ENCODE peak calls at places on chromosomes 6 and 20, in eight cellular contexts. I is fibroblast of mammary gland, M is ovary, L is Caco-2, F is breast epithelium, S is spleen, K is dorsolateral prefrontal cortex, D is A549. G is an unnamed sample.

GRCh38 chr20:56628015-56628872 is 862 bp upstream of the TFAP2C start:
- DNase-seq in M (no peak), D (peak; percentile 55), I (no peak), F (no peak), L (peak; percentile 83), S (no peak), K (no peak), G (no peak)

GRCh38 chr6:81298751-81299150 is 453.7 kb downstream of the TENT5A start:
- DNase-seq in S (no peak), F (no peak), M (no peak), I (no peak), D (no peak), K (no peak), L (no peak), G (no peak)

GRCh38 chr6:115271001-115271400 is 789.7 kb downstream of the FRK start:
- DNase-seq in I (no peak), S (no peak), L (no peak), D (no peak), M (no peak), F (no peak), K (no peak), G (peak; percentile 45)

GRCh38 chr20:33165416-33166055 is 2.4 kb upstream of the BPIFA2 start:
- DNase-seq in D (no peak), F (no peak), I (no peak), K (no peak), L (no peak), S (no peak), M (no peak), G (no peak)

GRCh38 chr6:80480478-80481157 is 374.1 kb downstream of the BCKDHB start:
- DNase-seq in K (no peak), L (no peak), D (no peak), S (no peak), I (no peak), F (no peak), M (no peak), G (no peak)

GRCh38 chr6:129498556-129498940 is 211.4 kb downstream of the ARHGAP18 start:
- DNase-seq in L (no peak), D (no peak), F (no peak), K (no peak), S (no peak), I (peak; percentile 79), M (no peak), G (no peak)

GRCh38 chr20:1474817-1475603 is 8.4 kb upstream of the NSFL1C start:
- DNase-seq in S (no peak), F (no peak), K (no peak), D (no peak), M (no peak), L (peak; percentile 37), I (no peak), G (no peak)

GRCh38 chr6:34147906-34148701 is 2.2 kb upstream of the GRM4 start:
- DNase-seq in L (no peak), M (no peak), S (peak; percentile 35), K (peak; percentile 12), I (no peak), D (no peak), F (no peak), G (no peak)

GRCh38 chr20:36315545-36316351 is 9.6 kb downstream of the DLGAP4 start:
- DNase-seq in M (no peak), D (no peak), S (peak; percentile 55), F (no peak), K (no peak), L (no peak), I (no peak), G (no peak)

GRCh38 chr6:40936810-40937209 is 102.2 kb downstream of the UNC5CL start:
- DNase-seq in I (peak; percentile 79), F (no peak), M (no peak), K (no peak), L (no peak), D (peak; percentile 40), S (no peak), G (no peak)

GRCh38 chr6:163533443-163533842 is 118.9 kb downstream of the QKI start:
- DNase-seq in M (no peak), D (peak; percentile 35), L (peak; percentile 17), K (no peak), F (no peak), S (no peak), I (peak; percentile 96), G (peak; percentile 58)

GRCh38 chr6:156977527-156978291 is 200.5 kb downstream of the ARID1B start:
- DNase-seq in S (no peak), F (peak; percentile 67), I (peak; percentile 77), L (no peak), K (no peak), D (no peak), M (peak; percentile 59), G (peak; percentile 84)

GRCh38 chr6:156980948-156981347 is 203.8 kb downstream of the ARID1B start:
- DNase-seq in I (no peak), K (no peak), F (no peak), S (no peak), D (no peak), M (no peak), L (no peak), G (no peak)

GRCh38 chr6:156976144-156977088 is 199.2 kb downstream of the ARID1B start:
- DNase-seq in I (peak; percentile 52), D (no peak), L (no peak), F (no peak), M (no peak), S (no peak), K (no peak), G (no peak)

GRCh38 chr6:156980515-156980914 is 203.3 kb downstream of the ARID1B start:
- DNase-seq in S (no peak), I (no peak), F (no peak), M (no peak), K (no peak), L (no peak), D (no peak), G (no peak)

DNA sequence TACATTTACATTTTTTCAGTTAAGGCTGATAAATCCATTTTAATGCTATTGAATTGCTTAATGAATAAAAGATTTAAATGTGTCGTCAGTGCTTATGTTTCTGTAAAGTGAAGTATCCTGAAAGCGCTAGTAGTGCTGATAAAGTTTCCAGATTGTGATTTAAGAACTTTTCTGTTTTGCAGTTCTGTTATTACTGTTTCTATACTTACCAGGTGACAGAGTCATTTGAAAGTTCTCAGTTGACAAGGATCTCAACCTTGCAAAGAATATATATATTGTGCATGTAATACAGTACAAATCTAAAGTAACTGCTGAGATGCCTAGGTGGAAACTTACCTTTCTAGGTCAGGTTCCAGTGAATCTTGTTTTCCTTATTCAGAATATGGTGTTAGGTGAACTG is 201.8 kb downstream of the ARID1B start:
- DNase-seq in M (no peak), I (no peak), K (no peak), D (no peak), S (no peak), L (no peak), F (no peak), G (no peak)
- H3K4me3 ChIP-seq in M (no peak overlapping the region), I (no peak overlapping the region), K (no peak overlapping the region), D (no peak overlapping the region), S (no peak overlapping the region), L (no peak overlapping the region), F (no peak overlapping the region), G (no peak overlapping the region)

DNA sequence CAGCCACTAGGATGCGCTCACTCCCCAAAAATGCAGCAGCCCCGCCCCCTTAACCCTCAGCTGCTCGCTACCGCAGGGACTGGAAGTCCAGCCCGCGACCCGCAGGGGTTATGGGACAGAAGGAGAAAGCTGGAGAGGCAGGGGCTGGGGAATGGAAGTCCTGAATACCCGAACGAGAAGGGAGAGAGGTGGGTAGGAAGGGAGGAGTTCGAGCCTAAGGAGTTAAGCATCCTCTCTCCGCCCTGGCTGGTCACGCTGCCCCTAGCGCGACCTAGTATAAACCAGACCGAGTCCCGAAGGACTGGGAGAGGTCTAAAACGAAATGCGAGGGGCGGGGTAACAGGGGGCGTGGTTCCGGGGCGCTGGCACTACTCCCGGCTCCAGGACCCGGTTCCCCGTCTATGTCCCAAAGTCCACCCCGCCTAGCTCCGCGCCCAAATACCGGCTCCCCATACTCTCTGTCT is 448 bp upstream of the DDAH2 start:
- DNase-seq in S (peak; percentile 96), L (peak; percentile 94), D (peak; percentile 80), K (peak; percentile 67), M (peak; percentile 93), I (peak; percentile 88), F (peak; percentile 91), G (peak; percentile 58)
- TF ChIP-seq CTCF in S (peak; percentile 74), L (peak; percentile 89), D (peak; percentile 68), K (peak; percentile 71), M (no peak), I (no peak), F (peak; percentile 65), G (peak; percentile 69)

GRCh38 chr6:105136433-105137350 is 43.1 kb downstream of the POPDC3 start:
- DNase-seq in D (peak; percentile 57), L (peak; percentile 69), F (no peak), S (peak; percentile 79), K (peak; percentile 52), M (peak; percentile 43), I (peak; percentile 48), G (no peak)

GRCh38 chr6:105135056-105135455 is 44.8 kb downstream of the POPDC3 start:
- DNase-seq in L (peak; percentile 10), K (no peak), I (peak; percentile 43), F (no peak), D (peak; percentile 40), S (no peak), M (no peak), G (no peak)

GRCh38 chr6:105138141-105138540 is 41.7 kb downstream of the POPDC3 start:
- DNase-seq in F (no peak), L (no peak), D (no peak), M (no peak), S (no peak), K (no peak), I (no peak), G (no peak)

GRCh38 chr6:105137388-105137787 is 42.4 kb downstream of the POPDC3 start:
- DNase-seq in K (no peak), D (no peak), S (no peak), M (peak; percentile 13), F (no peak), I (no peak), L (no peak), G (no peak)

DNA sequence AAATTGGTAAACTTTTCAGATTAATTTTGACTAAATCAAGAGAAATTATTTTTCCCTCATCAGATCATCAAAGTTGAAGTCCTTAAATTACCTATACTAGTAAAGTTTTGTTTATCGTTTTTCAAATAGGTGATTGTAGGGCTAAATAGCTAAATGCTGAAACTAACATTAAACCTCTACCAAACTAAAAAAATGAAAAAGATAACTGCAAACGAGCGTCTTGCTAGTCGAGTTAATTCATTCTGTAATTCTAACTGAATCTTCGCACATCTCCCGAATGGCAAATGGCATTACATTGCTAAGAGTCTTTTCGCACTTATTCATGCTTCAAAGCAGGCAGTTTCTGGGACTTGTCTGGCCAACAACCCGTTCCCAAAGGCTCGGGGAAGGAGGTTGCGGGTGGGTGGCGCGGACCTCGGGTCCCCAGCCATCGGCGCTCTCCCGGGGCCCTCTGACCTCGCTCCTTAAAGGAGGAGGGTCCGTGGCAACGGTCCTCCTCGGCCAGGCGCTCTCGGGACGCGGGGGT is 43.8 kb downstream of the POPDC3 start:
- DNase-seq in D (no peak), K (no peak), S (no peak), L (no peak), M (no peak), F (no peak), I (peak; percentile 16), G (no peak)
- H3K4me3 ChIP-seq in D (peak overlapping the region; percentile 94), K (peak overlapping the region; percentile 89), S (peak overlapping the region; percentile 65), L (peak overlapping the region; percentile 74), M (peak overlapping the region; percentile 95), F (peak overlapping the region; percentile 88), I (peak overlapping the region; percentile 65), G (no peak overlapping the region)

DNA sequence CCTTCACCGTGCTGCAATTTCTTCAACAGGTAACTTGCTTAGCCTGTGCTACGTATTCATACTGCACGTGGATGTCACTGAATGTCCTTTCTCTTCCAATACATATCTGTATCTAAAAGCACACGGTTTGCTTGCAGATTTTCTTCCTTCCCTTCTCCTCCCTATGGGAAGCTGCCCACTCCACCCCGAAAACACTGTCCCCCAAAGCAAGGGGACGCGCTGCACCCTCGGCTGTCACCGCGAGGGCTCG is 708 bp downstream of the TMX4 start:
- DNase-seq in S (no peak), M (no peak), D (peak; percentile 85), F (no peak), L (no peak), I (no peak), K (no peak), G (no peak)
- TF ChIP-seq CTCF in S (peak; percentile 31), M (no peak), D (no peak), F (no peak), L (no peak), I (no peak), K (peak; percentile 29), G (no peak)

G was measured in LNCaP clone FGC.